ENCODE peak calls at places on chromosome 1, in eight cellular contexts. Q, F, M, E, W, N, O and D are unnamed samples.

GRCh38 chr1:214853340-214853739 is 229.2 kb upstream of the KCNK2 start:
- DNase-seq in Q (no peak), F (no peak), M (no peak), E (no peak), W (no peak), N (no peak), O (peak), D (no peak)

GRCh38 chr1:162055062-162055461 is 14.4 kb upstream of the NOS1AP start:
- DNase-seq in Q (peak), F (no peak), M (peak), E (no peak), W (no peak), N (no peak), O (peak), D (no peak)

GRCh38 chr1:174740248-174740990 is 259.3 kb upstream of the CACYBP start:
- DNase-seq in Q (peak), F (no peak), M (no peak), E (no peak), W (no peak), N (no peak), O (peak), D (no peak)

GRCh38 chr1:229043111-229043510 is 227.8 kb upstream of the RAB4A start:
- DNase-seq in Q (no peak), F (no peak), M (no peak), E (no peak), W (no peak), N (no peak), O (no peak), D (no peak)

GRCh38 chr1:117930484-117930883 is 945 bp downstream of the WDR3 start:
- DNase-seq in Q (peak), F (no peak), M (peak), E (no peak), W (no peak), N (no peak), O (peak), D (no peak)

GRCh38 chr1:38015978-38016640 is 3.6 kb downstream of the UTP11 start:
- DNase-seq in Q (no peak), F (no peak), M (no peak), E (no peak), W (no peak), N (peak), O (peak), D (no peak)

GRCh38 chr1:26277719-26278118 is 2.2 kb upstream of the SH3BGRL3 start:
- DNase-seq in Q (no peak), F (no peak), M (no peak), E (no peak), W (no peak), N (no peak), O (no peak), D (no peak)

GRCh38 chr1:244273845-244274619 is 177.7 kb downstream of the ADSS2 start:
- DNase-seq in Q (peak), F (no peak), M (peak), E (no peak), W (no peak), N (no peak), O (peak), D (no peak)

GRCh38 chr1:215055281-215055935 is 27.1 kb upstream of the KCNK2 start:
- DNase-seq in Q (no peak), F (no peak), M (no peak), E (no peak), W (no peak), N (no peak), O (no peak), D (no peak)

GRCh38 chr1:54645806-54646676 is 4.5 kb downstream of the MROH7 start:
- DNase-seq in Q (no peak), F (no peak), M (no peak), E (no peak), W (no peak), N (no peak), O (peak), D (no peak)

GRCh38 chr1:219171192-219171935 is 2.3 kb upstream of the LYPLAL1 start:
- DNase-seq in Q (no peak), F (no peak), M (no peak), E (no peak), W (no peak), N (no peak), O (peak), D (no peak)

GRCh38 chr1:66443793-66444192 is 90.2 kb upstream of the SGIP1 start:
- DNase-seq in Q (no peak), F (no peak), M (no peak), E (no peak), W (no peak), N (no peak), O (peak), D (no peak)

GRCh38 chr1:27563407-27564263 is 40.3 kb downstream of the AHDC1 start:
- DNase-seq in Q (no peak), F (no peak), M (peak), E (no peak), W (no peak), N (no peak), O (peak), D (no peak)

GRCh38 chr1:113579256-113580018 is 179.8 kb downstream of the PHTF1 start:
- DNase-seq in Q (no peak), F (no peak), M (no peak), E (no peak), W (no peak), N (no peak), O (no peak), D (no peak)

DNA sequence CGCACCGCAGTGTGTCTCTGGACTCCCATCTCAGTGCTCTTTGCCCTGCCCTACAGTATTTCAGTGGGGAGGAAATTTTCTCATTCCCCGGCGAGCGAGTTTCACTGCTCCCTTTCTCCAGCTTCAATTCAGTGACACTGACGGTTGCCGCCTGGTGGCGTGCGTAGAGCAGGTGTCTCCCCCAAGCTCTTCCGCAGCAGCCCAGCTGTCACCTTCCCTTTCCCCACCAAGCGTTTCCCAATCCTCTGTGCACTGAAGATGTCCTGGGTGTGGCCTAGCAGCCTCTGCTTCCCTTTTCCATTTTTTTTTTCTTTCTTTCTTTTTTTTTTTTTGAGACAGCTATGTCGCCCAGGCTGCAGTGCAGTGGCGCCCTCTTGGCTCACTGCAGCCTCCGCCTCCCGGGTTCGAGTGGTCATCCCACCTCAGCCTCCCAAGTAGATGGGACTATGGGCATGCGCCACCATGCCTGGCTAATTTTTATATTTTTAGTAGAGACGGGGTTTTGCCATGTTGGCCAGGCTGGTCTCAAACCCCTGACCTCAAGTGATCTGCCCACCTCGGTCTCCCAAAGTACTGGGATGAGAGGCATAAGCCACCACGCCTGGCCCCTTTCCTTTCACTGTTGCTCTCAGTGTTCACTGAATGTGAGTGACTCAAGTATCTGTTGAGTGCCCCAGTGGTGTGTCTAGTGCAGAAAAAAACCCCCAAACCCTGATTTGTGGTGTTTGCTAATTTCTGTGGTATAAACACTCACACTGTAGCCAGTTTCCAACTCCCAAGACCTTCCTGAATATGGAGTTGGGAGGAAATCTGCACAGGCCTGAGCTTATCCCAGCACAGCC is 30.1 kb downstream of the TNFRSF1B start:
- DNase-seq in Q (no peak), F (peak), M (no peak), E (peak), W (no peak), N (peak), O (no peak), D (no peak)
- TF ChIP-seq CTCF in Q (no peak), F (peak), M (no peak), E (no peak), W (no peak), N (peak), O (no peak), D (no peak)

GRCh38 chr1:246503341-246503740 is 3.7 kb downstream of the SMYD3 start:
- DNase-seq in Q (peak), F (no peak), M (no peak), E (no peak), W (no peak), N (no peak), O (no peak), D (no peak)

GRCh38 chr1:246492611-246493245 is 14.4 kb downstream of the SMYD3 start:
- DNase-seq in Q (peak), F (peak), M (peak), E (peak), W (peak), N (no peak), O (peak), D (no peak)

GRCh38 chr1:246491551-246492053 is 15.5 kb downstream of the SMYD3 start:
- DNase-seq in Q (no peak), F (no peak), M (no peak), E (no peak), W (no peak), N (no peak), O (no peak), D (no peak)

GRCh38 chr1:246497331-246497915 is 9.7 kb downstream of the SMYD3 start:
- DNase-seq in Q (peak), F (no peak), M (peak), E (no peak), W (no peak), N (no peak), O (peak), D (peak)
- TF ChIP-seq CTCF in Q (peak), F (peak), M (peak), E (peak), W (no peak), N (peak), O (peak), D (peak)

GRCh38 chr1:7117265-7117598 is 332.0 kb downstream of the CAMTA1 start:
- DNase-seq in Q (no peak), F (no peak), M (no peak), E (no peak), W (no peak), N (no peak), O (no peak), D (no peak)

GRCh38 chr1:7117599-7118281 is 332.5 kb downstream of the CAMTA1 start:
- DNase-seq in Q (peak), F (peak), M (peak), E (peak), W (no peak), N (no peak), O (peak), D (no peak)

GRCh38 chr1:7121622-7121988 is 336.4 kb downstream of the CAMTA1 start:
- DNase-seq in Q (no peak), F (no peak), M (peak), E (no peak), W (no peak), N (no peak), O (no peak), D (no peak)

GRCh38 chr1:7116001-7116400 is 330.7 kb downstream of the CAMTA1 start:
- DNase-seq in Q (no peak), F (no peak), M (no peak), E (no peak), W (no peak), N (no peak), O (no peak), D (no peak)

DNA sequence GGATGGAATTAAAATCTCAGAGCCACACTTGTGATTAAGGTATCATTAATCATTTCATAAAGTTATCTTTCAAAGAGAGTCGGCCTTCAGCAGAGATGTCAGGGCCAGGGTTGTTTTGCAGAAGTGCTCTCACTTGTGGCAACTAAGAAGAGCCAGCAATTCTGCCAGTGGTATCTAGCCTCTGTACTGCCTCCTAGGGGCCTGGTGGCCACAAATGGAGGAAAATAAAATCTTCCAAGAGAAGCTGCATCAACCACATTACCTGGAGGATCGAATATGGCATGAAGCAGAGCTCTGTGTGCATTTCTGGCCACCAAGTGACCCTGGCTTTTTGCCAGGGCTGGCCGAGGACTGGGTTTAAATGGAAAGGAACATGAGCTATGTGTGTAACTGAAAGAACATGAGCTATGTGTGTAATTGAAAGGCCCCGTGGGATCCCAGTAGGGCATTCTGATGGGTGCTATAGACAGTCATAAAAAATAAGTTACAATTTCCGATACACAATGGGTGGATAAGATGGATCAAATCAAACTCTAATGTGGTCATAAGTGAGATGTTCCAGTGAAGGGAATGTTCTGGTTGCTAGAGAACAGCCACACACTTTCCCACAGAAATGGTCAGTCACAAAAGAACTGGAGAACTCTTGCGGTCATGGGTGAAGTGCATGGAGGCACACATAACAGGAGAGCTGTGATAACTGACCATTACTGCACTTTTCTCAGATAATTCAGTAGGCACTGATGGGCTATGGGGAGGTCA is 335.8 kb downstream of the CAMTA1 start:
- DNase-seq in Q (no peak), F (no peak), M (peak), E (peak), W (no peak), N (no peak), O (no peak), D (no peak)
- TF ChIP-seq CTCF in Q (peak), F (peak), M (peak), E (no peak), W (no peak), N (no peak), O (no peak), D (no peak)

GRCh38 chr1:157085416-157085815 is 14.2 kb downstream of the ETV3L start:
- DNase-seq in Q (no peak), F (no peak), M (no peak), E (no peak), W (no peak), N (no peak), O (peak), D (no peak)
- TF ChIP-seq CTCF in Q (no peak), F (no peak), M (no peak), E (no peak), W (no peak), N (no peak), O (no peak), D (no peak)